ENCODE peak calls at places on chromosomes 16 and 17, in six cellular contexts. C, Q, I, B, P and W are unnamed samples. For H3K4me1, the result is how much of the 10 kb centered on the place peaks cover.

GRCh38 chr17:49580981-49581644 is 5.4 kb downstream of the NXPH3 start:
- DNase-seq in I (no peak), C (no peak), B (no peak), Q (no peak), P (no peak), W (no peak)

GRCh38 chr17:80212962-80213650 is 7.0 kb downstream of the SGSH start:
- DNase-seq in Q (no peak), I (no peak), P (peak), B (no peak), C (no peak), W (no peak)

GRCh38 chr17:10316986-10317834 is 55.6 kb downstream of the MYH13 start:
- DNase-seq in C (peak), B (peak), I (no peak), P (peak), Q (peak), W (peak)

GRCh38 chr17:80443916-80444708 is 29.1 kb downstream of the ENDOV start:
- DNase-seq in I (no peak), C (no peak), B (no peak), P (no peak), Q (no peak), W (no peak)

GRCh38 chr17:13786000-13786598 is 184.4 kb upstream of the HS3ST3A1 start:
- DNase-seq in P (no peak), B (no peak), I (no peak), C (no peak), Q (no peak), W (no peak)

GRCh38 chr16:19861811-19862327 is 22.8 kb downstream of the GPRC5B start:
- DNase-seq in I (no peak), Q (no peak), B (no peak), P (peak), C (no peak), W (no peak)

GRCh38 chr16:8588703-8589292 is 1.5 kb downstream of the TMEM114 start:
- DNase-seq in I (no peak), P (no peak), B (no peak), C (no peak), Q (no peak), W (no peak)

GRCh38 chr17:30921544-30922196 is at the start of gene ADAP2:
- DNase-seq in I (peak), B (peak), C (peak), Q (peak), P (peak), W (peak)

GRCh38 chr17:57349533-57350227 is 93.4 kb downstream of the MSI2 start:
- DNase-seq in C (no peak), Q (no peak), I (no peak), P (no peak), B (no peak), W (no peak)

GRCh38 chr16:28538733-28539596 is at the start of gene NUPR1:
- DNase-seq in Q (peak), P (peak), B (no peak), I (peak), C (peak), W (no peak)

GRCh38 chr17:55730380-55730779 is 7.7 kb upstream of the TMEM100 start:
- DNase-seq in Q (no peak), I (no peak), C (no peak), B (no peak), P (no peak), W (no peak)
- H3K4me3 ChIP-seq in Q (peak), I (no peak), C (peak), B (no peak), P (peak), W (no peak)

DNA sequence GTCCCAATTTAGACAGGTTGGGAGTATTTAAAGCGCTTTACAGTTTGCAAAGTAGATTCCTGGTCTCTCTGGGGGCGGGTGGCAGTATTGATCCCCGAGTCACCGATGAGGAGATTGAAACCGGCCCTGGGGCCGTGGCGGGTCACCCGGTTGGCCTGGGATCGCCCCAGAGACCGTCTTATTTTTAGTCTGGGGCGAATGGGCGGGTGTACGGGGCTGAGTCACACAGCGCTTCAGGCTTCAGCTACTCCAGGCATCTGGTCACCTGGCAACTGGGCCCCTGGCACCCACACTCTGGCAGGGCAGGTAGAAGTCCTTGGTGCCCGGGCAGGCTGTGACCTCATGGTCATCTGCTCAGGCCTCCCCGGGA is 669 bp downstream of the MIEF2 start:
- DNase-seq in I (peak), B (peak), C (peak), Q (peak), P (peak), W (peak)
- H3K4me1 ChIP-seq in I (under half), B (under half), C (half or more), Q (half or more), P (half or more), W (under half)

DNA sequence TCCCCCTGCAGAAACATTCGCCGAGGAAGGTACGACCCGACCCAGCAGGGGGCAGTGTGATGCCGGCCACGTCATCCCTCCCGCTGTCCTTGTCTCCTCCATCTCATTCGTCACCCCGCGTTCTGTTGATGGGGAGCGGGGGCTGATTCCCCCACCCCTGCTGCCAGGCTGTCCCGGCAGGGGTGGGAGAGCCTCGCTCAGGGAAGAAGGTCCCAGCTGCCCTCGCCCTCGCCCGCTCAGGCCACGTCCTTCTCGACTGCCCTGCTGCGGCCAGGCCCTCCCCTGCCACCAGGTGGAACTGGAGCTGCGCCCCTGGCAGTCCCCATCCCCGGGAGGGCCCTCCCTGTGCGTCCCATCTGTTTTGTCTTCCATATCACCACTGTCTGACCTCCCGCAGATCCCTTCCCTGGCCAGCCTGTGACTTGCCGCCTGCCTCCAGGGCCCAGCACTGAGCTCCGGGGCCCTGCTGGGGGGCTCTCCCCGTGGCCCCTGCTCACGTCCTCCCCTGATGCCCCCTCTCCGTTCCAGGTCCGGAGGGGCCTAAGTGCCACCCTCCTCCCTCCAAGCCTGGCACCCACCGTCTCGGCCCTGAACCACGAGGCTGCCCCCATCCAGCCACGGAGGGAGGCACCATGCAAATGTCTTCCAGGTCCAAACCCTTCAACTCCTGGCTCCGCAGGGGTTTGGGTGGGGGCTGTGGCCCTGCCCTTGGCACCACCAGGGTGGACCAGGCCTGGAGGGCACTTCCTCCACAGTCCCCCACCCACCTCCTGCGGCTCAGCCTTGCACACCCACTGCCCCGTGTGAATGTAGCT is 20.6 kb downstream of the ADAM11 start:
- DNase-seq in C (peak), I (peak), B (peak), P (peak), Q (peak), W (peak)
- H3K4me3 ChIP-seq in C (peak), I (peak), B (peak), P (peak), Q (peak), W (peak)

GRCh38 chr16:84892097-84892496 is 72.3 kb downstream of the CRISPLD2 start:
- DNase-seq in B (no peak), C (no peak), P (no peak), Q (no peak), I (no peak), W (no peak)
- H3K4me1 ChIP-seq in B (under half), C (under half), P (under half), Q (under half), I (under half), W (under half)

DNA sequence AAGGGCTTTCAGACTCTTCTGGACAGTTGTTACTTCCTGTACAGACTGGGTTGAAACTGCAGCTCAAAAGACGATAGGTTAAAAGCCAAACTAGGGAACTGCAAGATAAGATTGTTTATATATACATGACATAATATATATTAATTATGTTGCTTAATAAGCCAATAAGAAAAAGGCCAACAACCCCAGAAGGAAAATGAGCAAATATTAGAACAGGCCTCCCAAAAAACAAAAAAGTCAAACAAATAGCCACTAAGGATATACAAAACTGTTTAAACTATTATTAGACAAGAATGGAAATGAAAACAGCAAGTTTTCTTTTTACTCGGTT is 495 bp upstream of the CMTR2 start:
- DNase-seq in I (no peak), P (no peak), B (no peak), C (no peak), Q (no peak), W (no peak)
- H3K4me3 ChIP-seq in I (peak), P (peak), B (peak), C (peak), Q (peak), W (peak)